ENCODE peak calls at places on chromosomes 3 and 15, in seven cellular contexts. R, U, F, O, H, G and V are unnamed samples.
A peak's percentile ranks its signal among the peaks of the same experiment; 100 is the strongest.

GRCh38 chr15:70494861-70495571 is 268.3 kb downstream of the UACA start:
- DNase-seq in F (no peak), U (no peak), H (peak; percentile 99), R (peak; percentile 78), O (peak; percentile 89), G (no peak), V (peak; percentile 97)

GRCh38 chr3:173548261-173548660 is 150.7 kb downstream of the NLGN1 start:
- DNase-seq in F (no peak), H (no peak), G (no peak), O (no peak), R (no peak), U (no peak), V (peak; percentile 7)

GRCh38 chr15:28962851-28963710 is 77.3 kb downstream of the APBA2 start:
- DNase-seq in U (no peak), H (no peak), R (no peak), G (no peak), F (no peak), O (no peak), V (no peak)

GRCh38 chr3:71543371-71544016 is 40.0 kb downstream of the FOXP1 start:
- DNase-seq in U (no peak), O (no peak), R (no peak), F (no peak), G (no peak), H (no peak), V (no peak)

GRCh38 chr15:100330629-100331215 is 11.1 kb downstream of the ADAMTS17 start:
- DNase-seq in H (no peak), O (no peak), R (no peak), F (peak; percentile 33), U (no peak), G (no peak), V (no peak)

GRCh38 chr3:4716731-4717362 is 223.7 kb downstream of the ITPR1 start:
- DNase-seq in H (no peak), U (no peak), G (no peak), F (no peak), O (peak; percentile 61), R (peak; percentile 74), V (no peak)

GRCh38 chr3:71582612-71583568 is 638 bp downstream of the FOXP1 start:
- DNase-seq in G (peak; percentile 72), U (peak; percentile 18), R (peak; percentile 63), H (no peak), F (peak; percentile 25), O (peak; percentile 76), V (peak; percentile 73)

GRCh38 chr3:61866143-61866542 is 304.8 kb downstream of the PTPRG start:
- DNase-seq in U (no peak), G (no peak), R (no peak), H (no peak), F (no peak), O (no peak), V (no peak)

GRCh38 chr3:80771085-80771484 is 990.4 kb downstream of the GBE1 start:
- DNase-seq in R (no peak), F (no peak), H (no peak), O (peak; percentile 20), G (no peak), U (no peak), V (peak; percentile 58)